ENCODE peak calls at places on chromosome 1, in seven cellular contexts. X is HEK293T; N is CD8-positive, alpha-beta T cell; A is ovary; M is astrocyte of the cerebellum; Y is GM12891; Q is AG04450. K is an unnamed sample.
A peak's percentile ranks its signal among the peaks of the same experiment; 100 is the strongest.

GRCh38 chr1:29569971-29570634 is 333.8 kb downstream of the PTPRU start:
- DNase-seq in X (no peak), N (no peak), A (no peak), M (peak; percentile 72), Y (no peak), Q (peak; percentile 94), K (no peak)

GRCh38 chr1:181971424-181971823 is 90.1 kb downstream of the ZNF648 start:
- DNase-seq in X (no peak), N (no peak), A (no peak), M (no peak), Y (no peak), Q (no peak), K (no peak)

GRCh38 chr1:154884868-154885706 is 15.0 kb upstream of the KCNN3 start:
- DNase-seq in X (no peak), N (no peak), A (no peak), M (no peak), Y (no peak), Q (no peak), K (peak; percentile 5)

GRCh38 chr1:90386899-90387334 is 330.2 kb downstream of the BARHL2 start:
- DNase-seq in X (no peak), N (no peak), A (no peak), M (no peak), Y (no peak), Q (no peak), K (no peak)

GRCh38 chr1:221510793-221511503 is 230.9 kb downstream of the DUSP10 start:
- DNase-seq in X (no peak), N (no peak), A (no peak), M (no peak), Y (no peak), Q (no peak), K (peak; percentile 55)

GRCh38 chr1:46611691-46612221 is 4.9 kb downstream of the MOB3C start:
- DNase-seq in X (no peak), N (no peak), A (no peak), M (no peak), Y (no peak), Q (no peak), K (peak; percentile 48)

GRCh38 chr1:173445656-173446055 is 31.5 kb upstream of the PRDX6 start:
- DNase-seq in X (no peak), N (no peak), A (no peak), M (no peak), Y (no peak), Q (no peak), K (no peak)

GRCh38 chr1:10830961-10831669 is 34.7 kb upstream of the CASZ1 start:
- DNase-seq in X (no peak), N (no peak), A (no peak), M (no peak), Y (no peak), Q (no peak), K (no peak)

GRCh38 chr1:91440845-91441244 is 36.2 kb upstream of the HFM1 start:
- DNase-seq in X (no peak), N (no peak), A (no peak), M (no peak), Y (no peak), Q (no peak), K (no peak)